ENCODE peak calls at places on chromosomes 2 and 18, in seven cellular contexts. H is astrocyte of the spinal cord, M is astrocyte, I is choroid plexus epithelial cell, K is GM10248, S is A549, W is AG10803. E is an unnamed sample.

GRCh38 chr2:86825728-86826386 is 35.1 kb upstream of the CD8A start:
- DNase-seq in H (no peak), S (no peak), I (no peak), M (no peak), W (no peak), K (no peak), E (no peak)

GRCh38 chr18:73352546-73352945 is 484.8 kb upstream of the NETO1 start:
- DNase-seq in H (peak; percentile 39), I (peak; percentile 80), W (peak; percentile 5), S (no peak), K (no peak), M (no peak), E (no peak)

GRCh38 chr18:26510337-26510736 is 38.0 kb downstream of the KCTD1 start:
- DNase-seq in S (no peak), W (peak; percentile 17), K (no peak), H (no peak), I (peak; percentile 68), M (no peak), E (no peak)

GRCh38 chr18:57397440-57397839 is 37.7 kb upstream of the ONECUT2 start:
- DNase-seq in K (no peak), I (peak; percentile 1), W (peak; percentile 21), S (no peak), M (peak; percentile 48), H (peak; percentile 14), E (no peak)

GRCh38 chr2:147867050-147867449 is 22.2 kb downstream of the ACVR2A start:
- DNase-seq in K (no peak), S (no peak), I (no peak), H (no peak), W (peak; percentile 9), M (no peak), E (no peak)

GRCh38 chr2:98355881-98356280 is 9.6 kb downstream of the CNGA3 start:
- DNase-seq in M (no peak), H (no peak), K (no peak), S (no peak), I (no peak), W (no peak), E (no peak)

GRCh38 chr2:32264422-32265149 is at the start of gene NLRC4:
- DNase-seq in I (peak; percentile 13), S (no peak), W (no peak), H (no peak), M (no peak), K (peak; percentile 73), E (peak; percentile 62)

GRCh38 chr18:6886931-6887330 is 157.4 kb downstream of the ARHGAP28 start:
- DNase-seq in K (no peak), W (no peak), H (no peak), S (no peak), I (no peak), M (no peak), E (no peak)

GRCh38 chr2:229748950-229749349 is 34.6 kb upstream of the DNER start:
- DNase-seq in W (no peak), S (no peak), I (no peak), M (no peak), K (no peak), H (no peak), E (no peak)

GRCh38 chr2:149994057-149994728 is 406.6 kb upstream of the MMADHC start:
- DNase-seq in I (peak; percentile 85), K (no peak), S (no peak), M (peak; percentile 64), W (peak; percentile 94), H (peak; percentile 71), E (no peak)

GRCh38 chr2:95158441-95158840 is 1.2 kb downstream of the ZNF514 start:
- DNase-seq in H (no peak), I (no peak), M (no peak), K (no peak), W (no peak), S (no peak), E (no peak)

GRCh38 chr2:186135697-186136096 is 350.4 kb upstream of the ZC3H15 start:
- DNase-seq in K (no peak), S (no peak), H (peak; percentile 38), I (peak; percentile 11), M (peak; percentile 56), W (peak; percentile 15), E (no peak)

GRCh38 chr2:59528525-59528924 is 1024.9 kb downstream of the BCL11A start:
- DNase-seq in K (no peak), M (no peak), I (no peak), H (no peak), S (no peak), W (no peak), E (no peak)

GRCh38 chr18:62258093-62258492 is 67.0 kb upstream of the TNFRSF11A start:
- DNase-seq in W (no peak), I (no peak), S (no peak), M (no peak), K (no peak), H (no peak), E (no peak)
- TF ChIP-seq CTCF in W (no peak), I (no peak), S (no peak), M (no peak), K (no peak), H (no peak), E (no peak)

GRCh38 chr2:42904576-42904876 is 112.1 kb upstream of the HAAO start:
- DNase-seq in I (no peak), S (no peak), W (no peak), M (no peak), K (no peak), H (no peak), E (no peak)

GRCh38 chr2:42903821-42904575 is 111.6 kb upstream of the HAAO start:
- DNase-seq in S (no peak), M (no peak), W (no peak), H (no peak), K (no peak), I (no peak), E (no peak)

GRCh38 chr2:42906115-42906556 is 113.8 kb upstream of the HAAO start:
- DNase-seq in I (no peak), H (no peak), S (no peak), K (no peak), W (no peak), M (no peak), E (no peak)

GRCh38 chr2:42906557-42907380 is 114.4 kb upstream of the HAAO start:
- DNase-seq in I (peak; percentile 40), M (peak; percentile 52), H (peak; percentile 70), K (no peak), W (peak; percentile 84), S (no peak), E (no peak)

GRCh38 chr2:42905341-42906114 is 113.1 kb upstream of the HAAO start:
- DNase-seq in W (peak; percentile 71), H (peak; percentile 67), S (no peak), K (no peak), M (no peak), I (peak; percentile 86), E (no peak)
- TF ChIP-seq CTCF in W (peak; percentile 42), H (peak; percentile 27), S (no peak), K (no peak), M (no peak), I (peak; percentile 61), E (no peak)

GRCh38 chr2:53028259-53028658 is 739.3 kb upstream of the CHAC2 start:
- DNase-seq in I (peak; percentile 23), K (no peak), M (peak; percentile 68), S (no peak), W (peak; percentile 79), H (peak; percentile 8), E (no peak)

GRCh38 chr2:53033416-53033815 is 734.2 kb upstream of the CHAC2 start:
- DNase-seq in K (no peak), I (peak; percentile 43), H (peak; percentile 52), M (peak; percentile 65), S (no peak), W (peak; percentile 72), E (no peak)

DNA sequence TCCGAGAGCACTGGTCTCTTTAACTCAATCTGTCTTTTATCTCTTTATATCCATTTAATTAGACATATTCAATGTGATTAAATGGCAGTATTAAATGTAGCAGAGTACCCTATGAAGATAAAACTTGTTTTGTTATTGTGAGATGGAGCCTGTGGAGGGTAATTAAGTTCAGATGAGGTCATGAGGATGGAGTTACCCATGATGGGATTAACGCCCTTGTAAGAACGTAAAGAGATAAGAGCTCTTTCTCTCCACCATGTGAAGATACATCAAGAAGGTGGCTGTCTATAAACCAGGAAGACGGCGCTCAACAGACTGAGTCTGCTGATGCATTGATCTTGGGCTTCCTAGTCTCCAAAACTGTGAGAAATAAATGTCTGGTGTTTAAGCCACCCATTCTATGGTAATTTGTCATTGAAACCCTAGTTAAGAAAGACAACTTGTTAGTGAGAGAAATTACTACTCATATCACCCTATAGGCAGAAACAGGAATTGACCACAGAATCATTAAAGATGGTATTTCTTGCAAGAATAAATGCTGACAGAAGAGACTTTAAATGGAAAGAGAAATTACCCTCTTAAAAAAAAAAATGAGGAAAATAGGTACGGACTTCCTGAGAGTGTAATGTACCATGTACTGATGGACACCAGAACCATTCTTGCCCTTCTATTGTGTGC is 738.7 kb upstream of the CHAC2 start:
- DNase-seq in H (no peak), W (no peak), I (no peak), K (no peak), M (no peak), S (no peak), E (no peak)
- TF ChIP-seq CTCF in H (no peak), W (no peak), I (no peak), K (no peak), M (no peak), S (no peak), E (no peak)

GRCh38 chr2:163471947-163472346 is 263.9 kb downstream of the FIGN start:
- DNase-seq in S (peak; percentile 3), H (peak; percentile 40), W (peak; percentile 32), I (peak; percentile 79), M (peak; percentile 11), K (no peak), E (no peak)
- TF ChIP-seq CTCF in S (peak; percentile 52), H (peak; percentile 45), W (peak; percentile 57), I (peak; percentile 78), M (peak; percentile 25), K (no peak), E (no peak)

DNA sequence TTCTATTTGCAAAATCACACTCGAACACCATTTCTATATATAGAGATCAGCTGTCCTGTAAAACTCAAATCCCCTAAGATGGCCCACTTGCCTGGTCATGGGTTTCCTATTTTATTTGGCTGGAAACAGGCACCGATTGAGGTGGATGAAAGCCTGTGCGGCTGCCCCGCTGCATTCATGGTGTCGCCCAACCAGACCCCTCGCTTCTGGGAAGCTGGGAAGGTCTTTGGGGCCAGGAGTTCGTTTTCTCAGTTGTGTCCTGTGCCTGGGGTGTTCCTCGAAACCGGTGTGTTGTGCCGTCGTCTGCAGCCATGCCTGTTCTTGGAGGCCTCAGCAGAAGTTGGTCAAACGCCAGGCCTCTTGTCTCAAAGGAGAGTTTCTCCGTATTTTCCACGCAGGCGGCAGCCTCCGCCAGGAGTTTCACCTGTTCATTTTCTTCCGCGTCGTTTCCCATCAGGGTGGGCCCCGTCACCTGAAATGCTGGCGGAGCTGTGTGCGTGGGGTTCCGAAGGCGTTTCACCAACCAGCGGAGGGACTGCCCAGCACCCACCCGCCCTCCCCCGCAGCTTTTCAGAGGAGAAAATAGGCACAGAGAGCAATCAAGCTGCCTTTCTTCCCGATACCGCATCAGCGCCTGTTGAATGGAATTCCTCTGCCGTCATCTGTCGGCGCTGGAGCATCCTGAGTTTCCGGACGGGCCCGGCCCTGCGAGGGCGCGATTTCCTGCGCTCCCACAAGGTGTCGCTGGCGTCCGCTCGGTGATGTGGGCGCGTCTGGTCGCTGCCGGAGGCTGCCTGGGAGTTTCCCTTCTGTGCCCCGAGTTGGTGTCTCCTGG is 17.1 kb upstream of the NFATC1 start:
- DNase-seq in I (peak; percentile 82), M (peak; percentile 36), W (peak; percentile 62), S (peak; percentile 48), K (peak; percentile 87), H (peak; percentile 71), E (no peak)
- TF ChIP-seq CTCF in I (peak; percentile 97), M (peak; percentile 86), W (peak; percentile 93), S (peak; percentile 54), K (peak; percentile 92), H (peak; percentile 97), E (peak; percentile 98)

GRCh38 chr2:127196998-127197397 is 23.1 kb downstream of the CYP27C1 start:
- DNase-seq in H (no peak), M (no peak), W (no peak), K (no peak), S (no peak), I (no peak), E (no peak)
- TF ChIP-seq CTCF in H (peak; percentile 35), M (peak; percentile 22), W (peak; percentile 32), K (peak; percentile 10), S (no peak), I (peak; percentile 50), E (peak; percentile 76)

E was measured in GM12864.